ENCODE peak calls at places on chromosomes 2 and 18, in five cellular contexts. One of them, this sample, is unnamed.

GRCh38 chr2:27966466-27966865 is 75.9 kb downstream of the BABAM2 start:
- DNase-seq in lower leg skin: no peak
- DNase-seq in stomach: no peak
- DNase-seq in AG09309: no peak
- DNase-seq in H9: no peak
- DNase-seq in this sample: no peak

GRCh38 chr2:149601141-149601796 is 13.7 kb upstream of the MMADHC start:
- DNase-seq in lower leg skin: no peak
- DNase-seq in stomach: no peak
- DNase-seq in AG09309: no peak
- DNase-seq in H9: no peak
- DNase-seq in this sample: no peak

GRCh38 chr2:46839045-46839444 is 76.6 kb downstream of the MCFD2 start:
- DNase-seq in lower leg skin: no peak
- DNase-seq in stomach: no peak
- DNase-seq in AG09309: no peak
- DNase-seq in H9: no peak
- DNase-seq in this sample: no peak

GRCh38 chr18:13573750-13574149 is 152.6 kb downstream of the FAM210A start:
- DNase-seq in lower leg skin: peak; percentile 21
- DNase-seq in stomach: no peak
- DNase-seq in AG09309: no peak
- DNase-seq in H9: no peak
- DNase-seq in this sample: no peak

GRCh38 chr18:78430171-78430857 is 549.3 kb upstream of the SALL3 start:
- DNase-seq in lower leg skin: no peak
- DNase-seq in stomach: no peak
- DNase-seq in AG09309: no peak
- DNase-seq in H9: no peak
- DNase-seq in this sample: no peak

GRCh38 chr2:176643711-176644110 is 374.5 kb downstream of the MTX2 start:
- DNase-seq in lower leg skin: peak; percentile 87
- DNase-seq in stomach: no peak
- DNase-seq in AG09309: no peak
- DNase-seq in H9: peak; percentile 67
- DNase-seq in this sample: no peak

GRCh38 chr2:226514895-226515294 is 284.7 kb downstream of the IRS1 start:
- DNase-seq in lower leg skin: no peak
- DNase-seq in stomach: no peak
- DNase-seq in AG09309: peak; percentile 1
- DNase-seq in H9: no peak
- DNase-seq in this sample: no peak

GRCh38 chr18:79680100-79680879 is 687 bp downstream of the CTDP1 start:
- DNase-seq in lower leg skin: peak; percentile 87
- DNase-seq in stomach: peak; percentile 39
- DNase-seq in AG09309: no peak
- DNase-seq in H9: no peak
- DNase-seq in this sample: no peak

GRCh38 chr2:113178891-113179290 is 5.1 kb downstream of the PSD4 start:
- DNase-seq in lower leg skin: peak; percentile 46
- DNase-seq in stomach: no peak
- DNase-seq in AG09309: no peak
- DNase-seq in H9: no peak
- DNase-seq in this sample: no peak

GRCh38 chr2:173090291-173090877 is 14.7 kb downstream of the MAP3K20 start:
- DNase-seq in lower leg skin: no peak
- DNase-seq in stomach: no peak
- DNase-seq in AG09309: no peak
- DNase-seq in H9: peak; percentile 34
- DNase-seq in this sample: no peak

GRCh38 chr2:173094731-173095130 is 19.1 kb downstream of the MAP3K20 start:
- DNase-seq in lower leg skin: no peak
- DNase-seq in stomach: no peak
- DNase-seq in AG09309: no peak
- DNase-seq in H9: no peak
- DNase-seq in this sample: no peak

GRCh38 chr2:173092844-173093402 is 17.3 kb downstream of the MAP3K20 start:
- DNase-seq in lower leg skin: no peak
- DNase-seq in stomach: no peak
- DNase-seq in AG09309: no peak
- DNase-seq in H9: no peak
- DNase-seq in this sample: no peak

GRCh38 chr2:173087793-173088493 is 12.3 kb downstream of the MAP3K20 start:
- DNase-seq in lower leg skin: no peak
- DNase-seq in stomach: no peak
- DNase-seq in AG09309: no peak
- DNase-seq in H9: no peak
- DNase-seq in this sample: no peak

DNA sequence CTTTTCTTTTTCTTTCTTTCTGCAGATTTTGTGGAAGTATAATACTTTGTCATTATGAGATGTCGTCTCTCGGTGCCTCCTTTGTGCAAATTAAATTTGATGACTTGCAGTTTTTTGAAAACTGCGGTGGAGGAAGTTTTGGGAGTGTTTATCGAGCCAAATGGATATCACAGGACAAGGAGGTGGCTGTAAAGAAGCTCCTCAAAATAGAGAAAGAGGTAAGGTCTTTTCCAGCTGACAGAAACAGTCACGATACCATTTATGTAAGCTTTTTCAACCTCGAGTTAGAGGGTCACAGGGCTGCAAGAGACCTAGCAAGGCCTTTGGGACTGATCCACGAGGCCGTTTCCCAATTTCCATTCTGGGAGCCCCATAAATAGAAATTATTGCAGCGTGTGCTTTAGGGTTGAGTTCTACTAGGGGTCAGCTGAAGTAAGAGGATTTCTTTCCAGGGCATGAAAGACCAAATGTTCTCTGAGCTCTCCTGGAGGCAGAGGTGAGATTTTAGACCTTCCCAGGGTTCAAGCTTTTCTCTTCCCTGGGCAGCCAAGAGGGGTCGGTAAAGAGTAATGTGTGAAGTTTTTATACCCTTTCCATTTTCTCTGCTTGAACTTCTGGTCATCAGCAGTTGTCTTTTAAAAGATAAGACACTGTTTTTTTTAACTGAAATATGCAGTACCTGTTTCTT is 15.5 kb downstream of the MAP3K20 start:
- DNase-seq in lower leg skin: no peak
- DNase-seq in stomach: no peak
- DNase-seq in AG09309: no peak
- DNase-seq in H9: peak; percentile 34
- DNase-seq in this sample: no peak
- TF ChIP-seq CTCF in lower leg skin: no peak
- TF ChIP-seq CTCF in stomach: no peak
- TF ChIP-seq CTCF in AG09309: peak; percentile 35
- TF ChIP-seq CTCF in H9: peak; percentile 71
- TF ChIP-seq CTCF in this sample: no peak

DNA sequence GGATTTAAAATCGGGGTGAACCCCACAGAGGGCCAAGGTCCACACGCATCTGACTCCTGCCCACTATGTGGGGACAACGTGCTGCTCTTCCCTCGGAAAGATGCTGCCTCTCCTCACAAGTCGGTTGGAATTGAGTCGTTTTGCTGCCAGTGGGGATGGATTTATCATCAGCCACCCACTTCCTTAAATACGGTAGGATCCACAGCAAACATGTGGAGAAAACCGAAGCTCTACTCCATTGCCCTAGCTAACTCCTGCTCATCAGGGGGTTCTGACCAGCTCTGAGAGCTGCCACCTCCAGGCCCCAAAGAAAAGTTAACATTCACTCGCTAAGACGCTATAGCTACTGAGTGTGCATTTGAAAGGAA is 80.9 kb downstream of the CHRNA1 start:
- DNase-seq in lower leg skin: no peak
- DNase-seq in stomach: no peak
- DNase-seq in AG09309: no peak
- DNase-seq in H9: peak; percentile 39
- DNase-seq in this sample: no peak
- TF ChIP-seq CTCF in lower leg skin: no peak
- TF ChIP-seq CTCF in stomach: no peak
- TF ChIP-seq CTCF in AG09309: peak; percentile 41
- TF ChIP-seq CTCF in H9: peak; percentile 23
- TF ChIP-seq CTCF in this sample: no peak

DNA sequence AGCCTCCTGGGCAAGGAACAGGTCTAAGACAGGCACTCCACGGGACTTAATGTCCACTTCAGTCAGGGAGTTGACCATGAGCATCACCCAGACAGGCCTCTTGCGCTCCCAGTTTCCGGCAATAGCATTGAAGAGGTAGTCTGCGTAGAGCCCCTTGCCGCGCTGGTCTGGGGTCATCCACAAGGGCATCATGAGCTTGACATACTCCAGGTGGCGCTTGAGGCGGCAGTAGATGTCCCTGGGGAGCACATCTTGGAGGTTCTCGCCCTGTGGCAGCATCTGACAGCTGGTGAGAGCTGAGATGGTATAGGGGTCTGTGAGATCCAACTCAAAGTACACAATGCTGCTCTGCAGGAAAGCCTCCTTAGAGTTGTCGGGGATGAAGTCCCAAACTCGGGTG is 10.6 kb downstream of the TRABD2A start:
- DNase-seq in lower leg skin: peak; percentile 70
- DNase-seq in stomach: no peak
- DNase-seq in AG09309: no peak
- DNase-seq in H9: no peak
- DNase-seq in this sample: no peak
- TF ChIP-seq CTCF in lower leg skin: no peak
- TF ChIP-seq CTCF in stomach: no peak
- TF ChIP-seq CTCF in AG09309: no peak
- TF ChIP-seq CTCF in H9: peak; percentile 24
- TF ChIP-seq CTCF in this sample: no peak

GRCh38 chr2:64978514-64979268 is 10.5 kb upstream of the SLC1A4 start:
- DNase-seq in lower leg skin: no peak
- DNase-seq in stomach: no peak
- DNase-seq in AG09309: no peak
- DNase-seq in H9: no peak
- DNase-seq in this sample: no peak
- TF ChIP-seq CTCF in lower leg skin: no peak
- TF ChIP-seq CTCF in stomach: no peak
- TF ChIP-seq CTCF in AG09309: no peak
- TF ChIP-seq CTCF in H9: peak; percentile 53
- TF ChIP-seq CTCF in this sample: no peak

This sample was measured in omental fat pad.